ENCODE peak calls at places on chromosome 16, in five cellular contexts. U is posterior cingulate gyrus; N is effector CD4-positive, alpha-beta T cell; P is GM10248; D is CD4-positive, alpha-beta T cell. B is an unnamed sample.

GRCh38 chr16:29745853-29746345 is at the start of gene C16orf54:
- DNase-seq in U (peak; percentile 30), P (peak; percentile 72), D (peak; percentile 90), N (peak; percentile 93), B (peak; percentile 95)

GRCh38 chr16:9666834-9667480 is 515.3 kb downstream of the GRIN2A start:
- DNase-seq in P (no peak), N (no peak), D (no peak), U (peak; percentile 71), B (no peak)

GRCh38 chr16:88651276-88651988 is 579 bp upstream of the CYBA start:
- DNase-seq in U (no peak), D (no peak), N (peak; percentile 60), P (peak; percentile 93), B (peak; percentile 97)

GRCh38 chr16:11675561-11676511 is 7.6 kb downstream of the SNN start:
- DNase-seq in P (no peak), N (no peak), D (no peak), U (peak; percentile 57), B (no peak)

GRCh38 chr16:78184554-78185183 is 85.2 kb downstream of the WWOX start:
- DNase-seq in D (no peak), U (peak; percentile 9), P (no peak), N (no peak), B (no peak)

GRCh38 chr16:75023019-75023418 is 24.2 kb downstream of the ZNRF1 start:
- DNase-seq in N (no peak), U (no peak), P (no peak), D (no peak), B (no peak)

GRCh38 chr16:85064186-85064585 is 36.6 kb downstream of the KIAA0513 start:
- DNase-seq in P (no peak), U (no peak), N (no peak), D (no peak), B (no peak)

GRCh38 chr16:51881731-51882130 is 665.2 kb downstream of the TOX3 start:
- DNase-seq in D (no peak), U (no peak), P (no peak), N (no peak), B (no peak)

GRCh38 chr16:534856-535445 is 7.4 kb downstream of the CAPN15 start:
- DNase-seq in U (no peak), N (no peak), D (no peak), P (no peak), B (no peak)

GRCh38 chr16:48687421-48688038 is 77.5 kb upstream of the N4BP1 start:
- DNase-seq in P (peak; percentile 65), U (peak; percentile 24), N (no peak), D (no peak), B (peak; percentile 74)

GRCh38 chr16:75471723-75472634 is 7.5 kb upstream of the TMEM170A start:
- DNase-seq in D (peak; percentile 20), P (peak; percentile 74), U (peak; percentile 50), N (no peak), B (peak; percentile 58)

GRCh38 chr16:87806246-87806607 is 40.4 kb upstream of the KLHDC4 start:
- DNase-seq in N (no peak), U (no peak), D (no peak), P (no peak), B (no peak)

GRCh38 chr16:54934536-54935410 is 4.1 kb downstream of the IRX5 start:
- DNase-seq in P (no peak), D (no peak), U (no peak), N (no peak), B (no peak)

GRCh38 chr16:72247821-72248253 is 75.9 kb upstream of the PMFBP1 start:
- DNase-seq in N (no peak), P (no peak), U (no peak), D (no peak), B (no peak)

GRCh38 chr16:5454349-5454748 is 356.8 kb upstream of the EEF2KMT start:
- DNase-seq in N (no peak), D (no peak), P (no peak), U (no peak), B (no peak)

GRCh38 chr16:84274515-84274914 is 20.2 kb upstream of the WFDC1 start:
- DNase-seq in U (no peak), D (no peak), P (no peak), N (no peak), B (no peak)

GRCh38 chr16:51388516-51388951 is 237.5 kb upstream of the SALL1 start:
- DNase-seq in N (no peak), U (peak; percentile 15), D (no peak), P (no peak), B (no peak)

GRCh38 chr16:88633684-88634140 is 4.7 kb upstream of the IL17C start:
- DNase-seq in D (no peak), P (peak; percentile 82), U (no peak), N (peak; percentile 36), B (peak; percentile 68)

GRCh38 chr16:79677799-79678525 is 77.4 kb upstream of the MAF start:
- DNase-seq in D (no peak), P (no peak), N (no peak), U (no peak), B (no peak)

GRCh38 chr16:27401768-27402568 is at the start of gene IL21R:
- DNase-seq in D (peak; percentile 82), U (peak; percentile 14), P (peak; percentile 84), N (peak; percentile 83), B (peak; percentile 94)

GRCh38 chr16:67892375-67892774 is 679 bp upstream of the PSKH1 start:
- DNase-seq in P (no peak), U (no peak), N (no peak), D (no peak), B (no peak)

GRCh38 chr16:88298882-88299745 is 83.6 kb upstream of the ZNF469 start:
- DNase-seq in N (no peak), U (no peak), D (no peak), P (no peak), B (no peak)

GRCh38 chr16:70638814-70639792 is 7.3 kb upstream of the IL34 start:
- DNase-seq in P (no peak), N (no peak), D (no peak), U (no peak), B (no peak)